ENCODE peak calls at places on chromosomes 4 and X, in seven cellular contexts. D is GM12865, F is mammary epithelial cell, S is right lobe of liver, L is A549, H is right cardiac atrium, R is sigmoid colon. B is an unnamed sample.

GRCh38 chr4:40763228-40763716 is 13.5 kb downstream of the NSUN7 start:
- DNase-seq in S (no peak), R (no peak), F (peak), D (peak), L (no peak), H (no peak), B (peak)

GRCh38 chr4:106210021-106210420 is 106.0 kb downstream of the TBCK start:
- DNase-seq in R (no peak), F (no peak), D (no peak), S (no peak), L (no peak), H (no peak), B (no peak)

GRCh38 chrX:16819634-16820033 is 33.4 kb downstream of the TXLNG start:
- DNase-seq in H (no peak), R (no peak), S (no peak), D (no peak), L (no peak), F (no peak), B (no peak)

GRCh38 chr4:87511500-87511899 is 17.7 kb downstream of the SPARCL1 start:
- DNase-seq in S (no peak), D (no peak), R (no peak), F (no peak), L (no peak), H (no peak), B (no peak)

GRCh38 chrX:66262807-66263206 is 98.8 kb downstream of the HEPH start:
- DNase-seq in L (no peak), F (no peak), D (no peak), R (no peak), H (no peak), S (no peak), B (no peak)

GRCh38 chr4:145804134-145804533 is 124.2 kb downstream of the C4orf51 start:
- DNase-seq in D (no peak), H (no peak), S (no peak), F (peak), R (no peak), L (peak), B (no peak)

GRCh38 chrX:40152173-40152705 is 54.5 kb upstream of the BCOR start:
- DNase-seq in D (no peak), R (peak), L (no peak), F (no peak), S (peak), H (peak), B (peak)

GRCh38 chrX:45803383-45803921 is 602.8 kb upstream of the DIPK2B start:
- DNase-seq in R (no peak), L (peak), S (no peak), D (peak), F (peak), H (no peak), B (no peak)

GRCh38 chr4:38591617-38592337 is 72.2 kb upstream of the KLF3 start:
- DNase-seq in S (no peak), D (no peak), F (peak), L (no peak), H (no peak), R (peak), B (no peak)

GRCh38 chr4:103010827-103011226 is 8.7 kb downstream of the SLC9B1 start:
- DNase-seq in F (no peak), L (no peak), D (no peak), H (no peak), R (no peak), S (no peak), B (no peak)

GRCh38 chr4:24104173-24104572 is 214.3 kb upstream of the PPARGC1A start:
- DNase-seq in H (no peak), R (no peak), L (no peak), F (no peak), D (no peak), S (peak), B (no peak)

GRCh38 chr4:153409924-153410501 is 56.1 kb upstream of the TMEM131L start:
- DNase-seq in S (no peak), R (no peak), F (no peak), D (no peak), L (no peak), H (no peak), B (no peak)

GRCh38 chr4:150033937-150034336 is 44.3 kb upstream of the DCLK2 start:
- DNase-seq in S (no peak), D (no peak), R (no peak), L (peak), F (peak), H (no peak), B (no peak)

GRCh38 chrX:123814343-123814742 is 45.5 kb upstream of the XIAP start:
- DNase-seq in F (no peak), D (no peak), L (no peak), S (no peak), H (no peak), R (no peak), B (no peak)

GRCh38 chrX:24607616-24608015 is 39.5 kb downstream of the PCYT1B start:
- DNase-seq in D (no peak), L (no peak), H (no peak), R (no peak), F (no peak), S (no peak), B (no peak)

GRCh38 chr4:61514991-61515390 is 314.9 kb downstream of the ADGRL3 start:
- DNase-seq in F (no peak), S (no peak), H (no peak), L (no peak), R (no peak), D (no peak), B (no peak)

GRCh38 chr4:7354937-7355336 is 79.8 kb downstream of the PSAPL1 start:
- DNase-seq in R (no peak), H (peak), F (no peak), S (no peak), D (no peak), L (no peak), B (no peak)

GRCh38 chr4:121070696-121071639 is 1.4 kb downstream of the NDNF start:
- DNase-seq in D (no peak), H (peak), S (peak), L (peak), F (no peak), R (peak), B (no peak)

GRCh38 chr4:67030636-67031035 is 514.7 kb downstream of the CENPC start:
- DNase-seq in F (peak), L (no peak), D (no peak), H (no peak), R (no peak), S (no peak), B (no peak)

GRCh38 chr4:159368320-159368719 is 265.4 kb downstream of the RAPGEF2 start:
- DNase-seq in S (no peak), R (no peak), D (no peak), L (no peak), H (no peak), F (peak), B (no peak)

GRCh38 chrX:151088221-151088620 is 88.2 kb upstream of the GPR50 start:
- DNase-seq in F (peak), D (no peak), H (no peak), R (no peak), L (no peak), S (no peak), B (no peak)

GRCh38 chrX:74922922-74923321 is 2.3 kb downstream of the NEXMIF start:
- DNase-seq in S (no peak), L (no peak), H (no peak), D (peak), R (no peak), F (no peak), B (no peak)

GRCh38 chr4:185518494-185518893 is 16.8 kb downstream of the PDLIM3 start:
- DNase-seq in L (no peak), F (no peak), R (no peak), H (no peak), S (no peak), D (no peak), B (no peak)

GRCh38 chrX:281166-281999 is at the start of gene PLCXD1:
- DNase-seq in L (peak), F (no peak), S (no peak), D (peak), R (peak), H (peak), B (peak)

GRCh38 chr4:105197777-105198176 is 51.1 kb downstream of the TET2 start:
- DNase-seq in L (no peak), D (no peak), S (no peak), R (no peak), F (no peak), H (no peak), B (no peak)

GRCh38 chrX:37348237-37349130 is 680 bp upstream of the PRRG1 start:
- DNase-seq in S (no peak), L (no peak), F (no peak), H (no peak), R (no peak), D (no peak), B (no peak)

GRCh38 chrX:37353646-37354045 is 4.5 kb downstream of the PRRG1 start:
- DNase-seq in L (no peak), S (no peak), F (no peak), H (no peak), D (no peak), R (no peak), B (no peak)

GRCh38 chrX:37349131-37350033 is at the start of gene PRRG1:
- DNase-seq in D (no peak), R (peak), H (peak), S (peak), L (peak), F (peak), B (no peak)

GRCh38 chrX:37347420-37347819 is 1.7 kb upstream of the PRRG1 start:
- DNase-seq in L (no peak), H (no peak), D (no peak), S (no peak), F (no peak), R (no peak), B (no peak)

DNA sequence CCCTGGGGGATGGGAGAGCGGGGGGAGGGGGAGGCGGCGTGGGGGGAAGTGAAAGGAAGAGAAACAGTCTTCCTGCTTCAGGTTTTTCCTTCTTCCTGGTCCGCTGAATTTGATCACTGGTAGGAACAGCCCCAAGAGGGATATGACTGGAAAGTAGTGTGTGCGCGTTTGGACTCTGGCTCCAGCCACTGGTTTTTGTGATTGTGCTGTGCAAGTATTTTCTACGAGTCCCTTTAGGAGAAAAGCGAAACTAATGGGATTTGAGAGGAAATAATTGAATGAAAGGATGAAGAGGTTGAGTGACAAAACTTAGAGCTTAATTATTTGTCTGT is 836 bp downstream of the PRRG1 start:
- DNase-seq in R (no peak), L (peak), S (peak), F (peak), D (no peak), H (no peak), B (no peak)
- H3K4me3 ChIP-seq in R (peak), L (peak), S (peak), F (peak), D (no peak), H (peak), B (no peak)

DNA sequence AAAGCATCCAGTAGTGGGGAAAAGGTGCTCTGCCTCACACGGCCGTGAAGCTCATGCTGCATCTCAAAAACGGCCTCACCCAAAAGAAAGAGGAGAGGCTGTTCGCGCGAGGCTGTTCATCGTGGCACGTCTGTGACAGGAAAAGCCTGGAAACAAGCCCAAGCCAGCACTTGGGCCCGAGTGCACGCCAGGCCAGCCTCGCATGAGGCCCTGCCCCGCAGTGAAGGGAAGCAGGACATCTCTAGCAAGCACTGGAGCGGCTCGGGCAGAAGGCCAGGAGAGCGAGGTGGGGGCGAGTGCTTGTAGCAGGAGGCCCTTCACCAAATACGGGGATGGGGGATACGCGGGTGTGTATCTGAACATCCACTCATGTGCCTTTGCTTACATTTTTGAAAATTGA is 39.9 kb upstream of the MXD4 start:
- DNase-seq in D (no peak), F (no peak), H (no peak), R (peak), L (no peak), S (no peak), B (no peak)
- H3K4me3 ChIP-seq in D (no peak), F (no peak), H (no peak), R (no peak), L (no peak), S (no peak), B (no peak)

GRCh38 chr4:1155314-1155713 is 17.1 kb downstream of the SPON2 start:
- DNase-seq in L (no peak), S (no peak), H (no peak), F (no peak), R (no peak), D (no peak), B (no peak)
- H3K4me3 ChIP-seq in L (no peak), S (no peak), H (no peak), F (no peak), R (no peak), D (no peak), B (no peak)

GRCh38 chrX:103464071-103464773 is 55.1 kb downstream of the RAB40A start:
- DNase-seq in S (no peak), H (no peak), D (peak), L (peak), R (no peak), F (peak), B (peak)

GRCh38 chrX:103461156-103461555 is 58.1 kb downstream of the RAB40A start:
- DNase-seq in H (no peak), D (no peak), S (no peak), L (no peak), R (no peak), F (no peak), B (no peak)

GRCh38 chrX:103467870-103468269 is 51.4 kb downstream of the RAB40A start:
- DNase-seq in H (no peak), D (no peak), R (no peak), F (no peak), S (no peak), L (no peak), B (no peak)

GRCh38 chrX:103467156-103467555 is 52.1 kb downstream of the RAB40A start:
- DNase-seq in L (no peak), D (no peak), S (no peak), H (no peak), R (no peak), F (no peak), B (no peak)

DNA sequence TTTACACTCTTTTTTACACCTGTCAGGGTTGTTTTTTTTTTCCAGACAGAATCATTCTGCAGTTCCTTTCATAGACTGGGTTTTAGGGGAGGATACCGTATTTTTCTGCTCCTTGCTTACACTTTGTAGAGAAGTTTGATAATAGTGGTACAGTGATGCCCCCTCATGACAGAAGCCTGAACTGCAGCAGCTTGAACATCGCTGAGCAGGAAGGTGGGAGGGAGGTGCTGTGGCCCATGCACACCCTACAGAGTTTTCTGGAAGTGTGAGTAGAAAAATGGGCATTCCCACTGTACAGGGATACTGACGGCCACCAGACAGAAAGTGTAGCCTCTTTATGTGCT is 54.5 kb downstream of the RAB40A start:
- DNase-seq in S (peak), R (peak), L (peak), D (peak), H (peak), F (peak), B (peak)
- H3K4me3 ChIP-seq in S (peak), R (peak), L (peak), D (peak), H (peak), F (peak), B (peak)

DNA sequence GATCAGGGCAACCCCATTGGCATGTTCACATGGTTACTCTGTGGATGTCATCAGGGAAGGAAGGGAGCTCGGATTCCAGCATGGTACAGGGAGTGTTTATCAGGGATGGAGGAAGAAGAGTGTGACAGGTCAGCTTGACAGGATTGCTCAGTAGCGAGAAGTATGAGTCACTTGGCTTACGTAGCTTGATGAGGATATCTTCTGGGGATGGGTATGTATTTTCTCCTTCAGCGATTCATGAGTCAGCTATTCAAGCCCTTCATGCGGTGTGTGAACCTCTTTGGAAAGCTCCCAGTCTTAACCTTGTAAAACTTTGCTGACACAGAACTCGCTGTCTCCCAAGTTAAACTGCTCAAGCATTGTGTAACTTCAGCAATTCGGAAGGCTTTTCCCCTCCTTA is 275.4 kb downstream of the ARHGAP10 start:
- DNase-seq in S (no peak), F (peak), L (peak), D (no peak), H (no peak), R (peak), B (no peak)
- H3K4me3 ChIP-seq in S (no peak), F (no peak), L (no peak), D (no peak), H (no peak), R (no peak), B (no peak)

DNA sequence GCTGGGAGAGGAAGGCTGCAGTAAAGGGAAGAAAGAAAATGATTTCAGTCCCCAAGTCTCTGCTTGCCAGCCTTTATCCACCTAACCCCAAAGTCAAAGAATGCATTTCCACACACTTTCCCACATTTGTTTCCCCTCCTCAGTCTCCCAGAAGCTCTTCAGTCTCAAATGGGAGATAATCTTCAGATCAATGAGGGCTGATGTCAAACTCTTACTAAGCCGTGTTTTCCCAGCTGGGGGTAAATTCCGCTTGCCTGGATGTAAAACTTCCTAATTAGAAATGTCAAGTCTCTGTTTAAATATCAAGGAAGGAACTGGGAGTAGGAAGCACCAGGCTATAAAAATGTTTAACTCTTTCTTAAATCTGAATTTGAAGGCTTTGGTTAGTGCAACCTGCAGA is 601.3 kb upstream of the ACTRT1 start:
- DNase-seq in S (no peak), L (no peak), R (no peak), D (no peak), F (no peak), H (no peak), B (no peak)
- H3K4me3 ChIP-seq in S (no peak), L (no peak), R (no peak), D (no peak), F (no peak), H (no peak), B (no peak)

GRCh38 chr4:78645853-78646757 is 94.5 kb downstream of the ANXA3 start:
- DNase-seq in H (peak), L (peak), D (peak), R (peak), F (peak), S (peak), B (no peak)
- H3K4me3 ChIP-seq in H (no peak), L (peak), D (no peak), R (peak), F (no peak), S (no peak), B (no peak)

DNA sequence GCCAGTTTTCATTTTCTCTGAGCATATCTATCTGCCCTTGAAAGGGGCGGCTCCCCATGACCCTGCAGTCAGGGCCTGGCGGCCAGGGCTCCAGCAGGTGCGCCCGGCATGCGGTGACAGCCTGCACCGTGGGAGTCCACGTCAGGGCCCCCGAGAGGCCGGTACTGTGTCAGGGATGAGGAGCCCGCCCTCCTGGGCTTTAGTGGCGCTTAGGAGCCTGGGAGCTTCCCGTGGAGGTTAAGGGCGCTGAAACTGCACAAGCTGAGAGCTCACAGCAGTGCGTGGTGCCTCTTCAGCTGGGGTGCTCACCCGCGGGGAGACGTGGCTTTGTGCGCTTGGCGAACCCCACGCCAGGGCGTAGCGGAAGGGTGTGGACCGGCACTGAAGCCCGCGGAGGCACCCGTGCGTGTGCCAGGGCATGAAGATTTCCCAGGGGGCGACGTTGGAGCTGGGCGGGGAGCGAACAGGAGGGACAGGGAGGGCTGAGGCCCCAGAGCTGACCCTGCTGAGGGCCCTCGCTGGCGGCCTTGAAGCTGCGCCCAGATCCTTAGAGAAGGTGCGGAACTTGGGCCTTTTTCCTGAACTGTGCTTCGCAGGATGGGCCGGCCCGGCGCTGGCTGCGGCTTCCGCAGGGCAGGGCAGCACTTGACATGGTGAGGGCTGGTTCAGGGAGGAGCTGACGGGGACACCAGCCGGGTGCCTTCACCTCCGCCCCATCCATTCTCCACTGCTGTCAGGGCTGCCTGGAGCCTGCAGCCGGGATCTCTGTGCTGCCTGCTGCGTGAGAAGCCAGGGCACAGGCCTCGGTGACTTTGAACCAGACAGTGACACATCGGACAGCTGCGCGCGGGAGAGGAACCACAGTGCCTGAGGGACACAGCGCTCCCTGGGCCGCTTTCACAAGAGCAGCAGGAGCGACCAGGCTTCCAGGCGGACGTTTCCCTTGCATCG is 32.9 kb downstream of the HTT-AS start:
- DNase-seq in H (peak), L (no peak), D (peak), F (peak), R (peak), S (peak), B (no peak)
- H3K4me3 ChIP-seq in H (peak), L (no peak), D (peak), F (peak), R (peak), S (peak), B (no peak)

GRCh38 chrX:153474718-153475117 is 4.3 kb upstream of the HAUS7 start:
- DNase-seq in S (peak), F (no peak), R (peak), H (peak), L (no peak), D (no peak), B (no peak)
- H3K4me3 ChIP-seq in S (no peak), F (no peak), R (peak), H (no peak), L (no peak), D (no peak), B (no peak)

GRCh38 chrX:87327267-87327666 is 190.3 kb upstream of the KLHL4 start:
- DNase-seq in F (no peak), S (no peak), L (no peak), R (no peak), D (no peak), H (no peak), B (no peak)
- H3K4me3 ChIP-seq in F (no peak), S (no peak), L (no peak), R (no peak), D (no peak), H (no peak), B (no peak)